ENCODE peak calls at places on chromosomes 4 and X, in six cellular contexts. One of them, this sample, is unnamed.

GRCh38 chr4:104973708-104974107 is 173.0 kb upstream of the TET2 start:
- DNase-seq in lower leg skin: no peak
- DNase-seq in heart right ventricle: no peak
- DNase-seq in OCI-LY7: no peak
- DNase-seq in AG09309: no peak
- DNase-seq in tibial artery: no peak
- DNase-seq in this sample: no peak

GRCh38 chr4:118296739-118297138 is 56.1 kb downstream of the PRSS12 start:
- DNase-seq in lower leg skin: no peak
- DNase-seq in heart right ventricle: no peak
- DNase-seq in OCI-LY7: no peak
- DNase-seq in AG09309: no peak
- DNase-seq in tibial artery: no peak
- DNase-seq in this sample: no peak

GRCh38 chr4:140851032-140851636 is 94.9 kb upstream of the TBC1D9 start:
- DNase-seq in lower leg skin: no peak
- DNase-seq in heart right ventricle: peak; percentile 63
- DNase-seq in OCI-LY7: peak; percentile 86
- DNase-seq in AG09309: no peak
- DNase-seq in tibial artery: peak; percentile 30
- DNase-seq in this sample: no peak

GRCh38 chr4:78168029-78168428 is 110.9 kb downstream of the FRAS1 start:
- DNase-seq in lower leg skin: no peak
- DNase-seq in heart right ventricle: no peak
- DNase-seq in OCI-LY7: no peak
- DNase-seq in AG09309: no peak
- DNase-seq in tibial artery: no peak
- DNase-seq in this sample: no peak

GRCh38 chr4:23981328-23981727 is 91.5 kb upstream of the PPARGC1A start:
- DNase-seq in lower leg skin: no peak
- DNase-seq in heart right ventricle: no peak
- DNase-seq in OCI-LY7: no peak
- DNase-seq in AG09309: no peak
- DNase-seq in tibial artery: no peak
- DNase-seq in this sample: no peak

GRCh38 chr4:71229477-71230257 is 109.2 kb upstream of the SLC4A4 start:
- DNase-seq in lower leg skin: no peak
- DNase-seq in heart right ventricle: no peak
- DNase-seq in OCI-LY7: peak; percentile 21
- DNase-seq in AG09309: no peak
- DNase-seq in tibial artery: peak; percentile 29
- DNase-seq in this sample: peak; percentile 43

GRCh38 chrX:23756165-23756564 is 13.1 kb upstream of the ACOT9 start:
- DNase-seq in lower leg skin: peak; percentile 86
- DNase-seq in heart right ventricle: peak; percentile 44
- DNase-seq in OCI-LY7: peak; percentile 73
- DNase-seq in AG09309: no peak
- DNase-seq in tibial artery: peak; percentile 43
- DNase-seq in this sample: no peak

GRCh38 chr4:8310306-8310705 is 40.8 kb downstream of the HTRA3 start:
- DNase-seq in lower leg skin: peak; percentile 59
- DNase-seq in heart right ventricle: no peak
- DNase-seq in OCI-LY7: no peak
- DNase-seq in AG09309: no peak
- DNase-seq in tibial artery: no peak
- DNase-seq in this sample: no peak

GRCh38 chrX:96004386-96004785 is 680.3 kb upstream of the DIAPH2 start:
- DNase-seq in lower leg skin: no peak
- DNase-seq in heart right ventricle: no peak
- DNase-seq in OCI-LY7: no peak
- DNase-seq in AG09309: no peak
- DNase-seq in tibial artery: no peak
- DNase-seq in this sample: peak; percentile 13

GRCh38 chr4:61332671-61333070 is 132.5 kb downstream of the ADGRL3 start:
- DNase-seq in lower leg skin: no peak
- DNase-seq in heart right ventricle: no peak
- DNase-seq in OCI-LY7: no peak
- DNase-seq in AG09309: no peak
- DNase-seq in tibial artery: no peak
- DNase-seq in this sample: no peak

GRCh38 chr4:2336659-2337058 is 74.8 kb upstream of the MXD4 start:
- DNase-seq in lower leg skin: peak; percentile 34
- DNase-seq in heart right ventricle: no peak
- DNase-seq in OCI-LY7: no peak
- DNase-seq in AG09309: no peak
- DNase-seq in tibial artery: no peak
- DNase-seq in this sample: no peak

GRCh38 chr4:170089274-170089742 is 448 bp downstream of the AADAT start:
- DNase-seq in lower leg skin: no peak
- DNase-seq in heart right ventricle: peak; percentile 10
- DNase-seq in OCI-LY7: no peak
- DNase-seq in AG09309: no peak
- DNase-seq in tibial artery: no peak
- DNase-seq in this sample: peak; percentile 29

GRCh38 chr4:166957451-166957850 is 276.8 kb downstream of the SPOCK3 start:
- DNase-seq in lower leg skin: no peak
- DNase-seq in heart right ventricle: no peak
- DNase-seq in OCI-LY7: no peak
- DNase-seq in AG09309: no peak
- DNase-seq in tibial artery: no peak
- DNase-seq in this sample: peak; percentile 14

GRCh38 chr4:110107868-110108267 is 90.5 kb downstream of the ELOVL6 start:
- DNase-seq in lower leg skin: no peak
- DNase-seq in heart right ventricle: no peak
- DNase-seq in OCI-LY7: no peak
- DNase-seq in AG09309: no peak
- DNase-seq in tibial artery: no peak
- DNase-seq in this sample: no peak

GRCh38 chrX:118973389-118974087 is 880 bp upstream of the LONRF3 start:
- DNase-seq in lower leg skin: peak; percentile 88
- DNase-seq in heart right ventricle: no peak
- DNase-seq in OCI-LY7: no peak
- DNase-seq in AG09309: no peak
- DNase-seq in tibial artery: peak; percentile 37
- DNase-seq in this sample: no peak

GRCh38 chr4:45094676-45095075 is 368.3 kb upstream of the GNPDA2 start:
- DNase-seq in lower leg skin: no peak
- DNase-seq in heart right ventricle: no peak
- DNase-seq in OCI-LY7: no peak
- DNase-seq in AG09309: no peak
- DNase-seq in tibial artery: no peak
- DNase-seq in this sample: no peak

GRCh38 chr4:40322853-40323252 is 12.3 kb upstream of the CHRNA9 start:
- DNase-seq in lower leg skin: no peak
- DNase-seq in heart right ventricle: no peak
- DNase-seq in OCI-LY7: no peak
- DNase-seq in AG09309: no peak
- DNase-seq in tibial artery: no peak
- DNase-seq in this sample: no peak

GRCh38 chr4:117949621-117950020 is 84.7 kb upstream of the NDST3 start:
- DNase-seq in lower leg skin: no peak
- DNase-seq in heart right ventricle: no peak
- DNase-seq in OCI-LY7: no peak
- DNase-seq in AG09309: no peak
- DNase-seq in tibial artery: no peak
- DNase-seq in this sample: no peak

GRCh38 chr4:168615294-168615693 is 118.4 kb downstream of the PALLD start:
- DNase-seq in lower leg skin: no peak
- DNase-seq in heart right ventricle: no peak
- DNase-seq in OCI-LY7: no peak
- DNase-seq in AG09309: peak; percentile 83
- DNase-seq in tibial artery: no peak
- DNase-seq in this sample: peak; percentile 80

GRCh38 chr4:2942532-2943363 is 20.5 kb downstream of the NOP14 start:
- DNase-seq in lower leg skin: peak; percentile 88
- DNase-seq in heart right ventricle: no peak
- DNase-seq in OCI-LY7: no peak
- DNase-seq in AG09309: no peak
- DNase-seq in tibial artery: no peak
- DNase-seq in this sample: no peak

GRCh38 chrX:9285342-9285771 is 179.5 kb upstream of the TBL1X start:
- DNase-seq in lower leg skin: no peak
- DNase-seq in heart right ventricle: no peak
- DNase-seq in OCI-LY7: no peak
- DNase-seq in AG09309: no peak
- DNase-seq in tibial artery: no peak
- DNase-seq in this sample: no peak

GRCh38 chr4:36043241-36043640 is 201.1 kb downstream of the ARAP2 start:
- DNase-seq in lower leg skin: no peak
- DNase-seq in heart right ventricle: no peak
- DNase-seq in OCI-LY7: no peak
- DNase-seq in AG09309: no peak
- DNase-seq in tibial artery: no peak
- DNase-seq in this sample: no peak

GRCh38 chr4:149754526-149754925 is 61.1 kb downstream of the IQCM start:
- DNase-seq in lower leg skin: no peak
- DNase-seq in heart right ventricle: no peak
- DNase-seq in OCI-LY7: no peak
- DNase-seq in AG09309: no peak
- DNase-seq in tibial artery: no peak
- DNase-seq in this sample: no peak

GRCh38 chrX:104833401-104833800 is 267.4 kb downstream of the IL1RAPL2 start:
- DNase-seq in lower leg skin: no peak
- DNase-seq in heart right ventricle: no peak
- DNase-seq in OCI-LY7: no peak
- DNase-seq in AG09309: no peak
- DNase-seq in tibial artery: no peak
- DNase-seq in this sample: no peak

GRCh38 chr4:92215471-92215870 is 88.3 kb upstream of the GRID2 start:
- DNase-seq in lower leg skin: no peak
- DNase-seq in heart right ventricle: no peak
- DNase-seq in OCI-LY7: no peak
- DNase-seq in AG09309: no peak
- DNase-seq in tibial artery: no peak
- DNase-seq in this sample: no peak

GRCh38 chr4:184410748-184411147 is 63.6 kb downstream of the IRF2 start:
- DNase-seq in lower leg skin: no peak
- DNase-seq in heart right ventricle: no peak
- DNase-seq in OCI-LY7: no peak
- DNase-seq in AG09309: no peak
- DNase-seq in tibial artery: no peak
- DNase-seq in this sample: no peak

GRCh38 chr4:162017863-162018262 is 145.9 kb downstream of the FSTL5 start:
- DNase-seq in lower leg skin: no peak
- DNase-seq in heart right ventricle: no peak
- DNase-seq in OCI-LY7: no peak
- DNase-seq in AG09309: no peak
- DNase-seq in tibial artery: no peak
- DNase-seq in this sample: no peak

GRCh38 chr4:150283689-150284088 is 205.4 kb downstream of the DCLK2 start:
- DNase-seq in lower leg skin: no peak
- DNase-seq in heart right ventricle: no peak
- DNase-seq in OCI-LY7: no peak
- DNase-seq in AG09309: peak; percentile 96
- DNase-seq in tibial artery: no peak
- DNase-seq in this sample: no peak

DNA sequence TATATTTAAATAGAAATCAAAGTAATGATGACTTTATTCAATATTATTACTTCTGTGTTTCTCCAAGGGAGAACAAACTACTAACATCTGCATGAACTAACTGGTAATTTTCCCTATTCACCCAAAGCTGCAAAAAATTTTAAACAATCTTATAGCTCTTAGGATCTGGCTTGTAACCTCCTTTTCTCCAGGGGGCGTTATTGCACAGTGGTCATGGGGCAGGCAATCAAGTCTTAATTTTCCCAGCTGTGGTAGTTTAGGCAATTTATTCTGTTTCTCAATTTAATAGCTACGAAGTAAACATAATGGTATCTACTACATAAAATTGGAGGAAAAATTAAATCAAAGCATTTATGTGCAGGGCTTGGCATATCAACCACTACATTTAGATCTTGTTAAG is 137.5 kb upstream of the GUCY1A1 start:
- DNase-seq in lower leg skin: no peak
- DNase-seq in heart right ventricle: no peak
- DNase-seq in OCI-LY7: no peak
- DNase-seq in AG09309: no peak
- DNase-seq in tibial artery: no peak
- DNase-seq in this sample: no peak
- TF ChIP-seq CTCF in lower leg skin: no peak
- TF ChIP-seq CTCF in heart right ventricle: peak; percentile 9
- TF ChIP-seq CTCF in OCI-LY7: peak; percentile 45
- TF ChIP-seq CTCF in AG09309: peak; percentile 53
- TF ChIP-seq CTCF in tibial artery: no peak
- TF ChIP-seq CTCF in this sample: peak; percentile 56

GRCh38 chr4:52076731-52077130 is 25.6 kb downstream of the SPATA18 start:
- DNase-seq in lower leg skin: no peak
- DNase-seq in heart right ventricle: peak; percentile 4
- DNase-seq in OCI-LY7: no peak
- DNase-seq in AG09309: no peak
- DNase-seq in tibial artery: no peak
- DNase-seq in this sample: no peak
- H3K4me3 ChIP-seq in lower leg skin: no peak overlapping the region
- H3K4me3 ChIP-seq in heart right ventricle: peak overlapping the region; percentile 12
- H3K4me3 ChIP-seq in OCI-LY7: no peak overlapping the region
- H3K4me3 ChIP-seq in AG09309: no peak overlapping the region
- H3K4me3 ChIP-seq in tibial artery: no peak overlapping the region
- H3K4me3 ChIP-seq in this sample: peak overlapping the region; percentile 40

DNA sequence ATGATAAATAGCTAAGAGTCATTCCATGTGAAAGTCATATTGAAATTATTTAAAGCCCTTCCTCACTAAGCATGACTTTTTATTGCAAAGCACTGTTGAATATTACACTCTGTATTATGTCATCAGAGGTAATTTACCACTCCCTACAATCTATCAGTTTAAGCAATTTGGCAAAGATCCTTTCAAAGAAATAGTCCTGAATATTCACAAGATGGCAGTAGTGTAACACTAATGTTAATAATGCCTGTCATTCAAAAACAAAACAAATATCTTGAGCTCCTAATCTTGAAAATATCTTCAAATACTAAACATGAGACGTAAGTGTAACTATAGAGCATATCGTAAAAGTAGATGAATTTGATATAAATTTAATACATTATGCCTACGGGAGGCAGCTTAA is 208.6 kb upstream of the TECRL start:
- DNase-seq in lower leg skin: no peak
- DNase-seq in heart right ventricle: no peak
- DNase-seq in OCI-LY7: no peak
- DNase-seq in AG09309: no peak
- DNase-seq in tibial artery: no peak
- DNase-seq in this sample: no peak
- TF ChIP-seq CTCF in lower leg skin: no peak
- TF ChIP-seq CTCF in heart right ventricle: no peak
- TF ChIP-seq CTCF in OCI-LY7: no peak
- TF ChIP-seq CTCF in AG09309: no peak
- TF ChIP-seq CTCF in tibial artery: no peak
- TF ChIP-seq CTCF in this sample: peak; percentile 21

DNA sequence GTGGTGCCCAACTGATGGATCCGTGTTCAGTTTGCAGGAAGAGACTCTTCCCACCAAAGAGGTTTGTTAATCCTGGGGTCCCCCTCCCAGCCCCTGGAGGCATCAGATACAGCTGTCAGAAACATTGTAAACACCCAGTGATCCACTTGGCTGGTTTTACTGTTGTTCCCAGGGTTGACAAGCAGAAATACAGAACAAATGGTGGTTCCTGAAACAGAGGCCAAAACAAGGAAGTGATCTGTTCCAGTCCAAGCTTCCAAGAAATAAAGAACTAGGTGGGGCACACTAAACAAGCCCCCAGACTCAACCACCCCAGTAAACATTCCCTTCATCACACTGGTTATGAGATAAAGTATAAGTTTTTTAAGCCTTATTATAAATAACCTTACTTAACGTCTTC is 1.4 kb downstream of the TMLHE start:
- DNase-seq in lower leg skin: no peak
- DNase-seq in heart right ventricle: no peak
- DNase-seq in OCI-LY7: no peak
- DNase-seq in AG09309: no peak
- DNase-seq in tibial artery: no peak
- DNase-seq in this sample: no peak
- H3K4me3 ChIP-seq in lower leg skin: no peak overlapping the region
- H3K4me3 ChIP-seq in heart right ventricle: peak overlapping the region; percentile 59
- H3K4me3 ChIP-seq in OCI-LY7: peak overlapping the region; percentile 79
- H3K4me3 ChIP-seq in AG09309: peak overlapping the region; percentile 6
- H3K4me3 ChIP-seq in tibial artery: peak overlapping the region; percentile 82
- H3K4me3 ChIP-seq in this sample: peak overlapping the region; percentile 82